ENCODE peak calls at places on chromosomes 11 and 22, in nine cellular contexts. P is C1 segment of cervical spinal cord; V is choroid plexus epithelial cell; G is AG04450; Q is stimulated activated CD4-positive, alpha-beta T cell treated with anti-CD3 and anti-CD28 coated beads, Interleukin-2, amount 100 ng/mL, for 24 hours; K is caudate nucleus; S is heart left ventricle; N is AG10803; J is activated T-cell treated with anti-CD3 and anti-CD28 coated beads for 24 hours. B is an unnamed sample.
A peak's percentile ranks its signal among the peaks of the same experiment; 100 is the strongest.

GRCh38 chr11:115613986-115614625 is 109.9 kb upstream of the CADM1 start:
- DNase-seq in S (no peak), K (no peak), Q (no peak), J (no peak), N (peak; percentile 41), P (no peak), V (peak; percentile 6), G (peak; percentile 59), B (no peak)

GRCh38 chr11:112878228-112878627 is 83.0 kb upstream of the NCAM1 start:
- DNase-seq in G (no peak), S (no peak), K (no peak), N (no peak), Q (no peak), J (no peak), P (no peak), V (no peak), B (no peak)

GRCh38 chr11:126718319-126718718 is 282.3 kb downstream of the KIRREL3 start:
- DNase-seq in N (peak; percentile 39), S (no peak), Q (no peak), V (no peak), G (no peak), P (no peak), K (no peak), J (no peak), B (no peak)

GRCh38 chr22:45227645-45228400 is 12.9 kb downstream of the KIAA0930 start:
- DNase-seq in N (no peak), J (no peak), K (peak; percentile 51), S (peak; percentile 53), P (no peak), V (no peak), Q (no peak), G (no peak), B (no peak)

GRCh38 chr22:36767035-36767775 is 8.7 kb downstream of the IFT27 start:
- DNase-seq in K (no peak), G (no peak), Q (no peak), P (no peak), V (no peak), S (no peak), N (no peak), J (no peak), B (no peak)

GRCh38 chr22:43812890-43813289 is 785 bp upstream of the EFCAB6 start:
- DNase-seq in S (no peak), J (no peak), K (no peak), N (no peak), V (no peak), P (no peak), Q (no peak), G (no peak), B (no peak)

GRCh38 chr11:12765428-12765827 is 91.2 kb downstream of the TEAD1 start:
- DNase-seq in G (peak; percentile 29), K (no peak), P (no peak), V (peak; percentile 67), S (peak; percentile 51), Q (no peak), N (peak; percentile 60), J (no peak), B (no peak)

GRCh38 chr11:63769719-63770443 is 1.3 kb upstream of the ZFTA start:
- DNase-seq in S (no peak), J (no peak), G (no peak), Q (no peak), V (peak; percentile 22), P (no peak), N (no peak), K (no peak), B (no peak)

GRCh38 chr22:46058591-46059519 is 81.9 kb upstream of the WNT7B start:
- DNase-seq in P (no peak), V (no peak), S (no peak), K (no peak), G (no peak), N (no peak), Q (no peak), J (no peak), B (no peak)

GRCh38 chr11:100753562-100753961 is 66.5 kb downstream of the ARHGAP42 start:
- DNase-seq in P (no peak), N (no peak), G (no peak), Q (no peak), K (no peak), S (no peak), J (no peak), V (no peak), B (no peak)

GRCh38 chr11:2718817-2719438 is 19.1 kb upstream of the KCNQ1OT1 start:
- DNase-seq in S (no peak), K (no peak), P (no peak), V (no peak), N (no peak), G (no peak), J (no peak), Q (no peak), B (no peak)

GRCh38 chr11:8533332-8533731 is 60.7 kb downstream of the STK33 start:
- DNase-seq in S (no peak), G (no peak), P (no peak), N (no peak), J (no peak), K (no peak), Q (no peak), V (no peak), B (no peak)

GRCh38 chr22:20741634-20742581 is 32.0 kb upstream of the SERPIND1 start:
- DNase-seq in P (no peak), V (peak; percentile 48), G (no peak), S (no peak), Q (peak; percentile 44), K (no peak), J (no peak), N (peak; percentile 22), B (no peak)

GRCh38 chr11:12026331-12027211 is 18.1 kb upstream of the DKK3 start:
- DNase-seq in K (no peak), Q (no peak), S (no peak), N (no peak), V (no peak), G (no peak), P (no peak), J (no peak), B (no peak)

GRCh38 chr11:64619811-64620285 is 28.8 kb downstream of the SLC22A12 start:
- DNase-seq in S (peak; percentile 55), G (peak; percentile 7), J (no peak), P (no peak), K (no peak), Q (no peak), N (peak; percentile 8), V (peak; percentile 82), B (no peak)

GRCh38 chr11:63289658-63290057 is 46.3 kb upstream of the SLC22A25 start:
- DNase-seq in P (no peak), Q (no peak), N (no peak), J (no peak), V (no peak), S (no peak), K (no peak), G (no peak), B (no peak)

GRCh38 chr11:124961972-124962609 is 8.1 kb downstream of the CCDC15 start:
- DNase-seq in K (no peak), N (peak; percentile 81), V (peak; percentile 93), P (no peak), Q (no peak), G (peak; percentile 74), S (no peak), J (peak; percentile 21), B (peak; percentile 33)

GRCh38 chr11:26193714-26194373 is 138.1 kb upstream of the ANO3 start:
- DNase-seq in J (no peak), K (no peak), Q (no peak), P (no peak), G (no peak), S (no peak), N (peak; percentile 34), V (no peak), B (no peak)

GRCh38 chr22:19982991-19983578 is 33.5 kb downstream of the ARVCF start:
- DNase-seq in G (no peak), P (no peak), J (no peak), V (no peak), N (no peak), K (no peak), S (no peak), Q (no peak), B (no peak)

GRCh38 chr22:22884010-22884887 is 3.4 kb upstream of the IGLL5 start:
- DNase-seq in P (no peak), K (no peak), V (peak; percentile 82), N (peak; percentile 39), G (no peak), Q (peak; percentile 63), S (peak; percentile 55), J (peak; percentile 52), B (no peak)

GRCh38 chr22:50085211-50085999 is at the start of gene MLC1:
- DNase-seq in P (no peak), N (no peak), Q (peak; percentile 10), S (no peak), V (no peak), J (peak; percentile 3), K (no peak), G (no peak), B (no peak)

GRCh38 chr22:47192106-47192650 is 429.7 kb downstream of the TBC1D22A start:
- DNase-seq in P (no peak), N (no peak), K (no peak), V (no peak), J (no peak), Q (no peak), S (no peak), G (no peak), B (no peak)

GRCh38 chr11:3877252-3878035 is 22.0 kb downstream of the STIM1 start:
- DNase-seq in Q (no peak), N (no peak), V (no peak), K (no peak), G (no peak), S (no peak), P (no peak), J (no peak), B (no peak)

GRCh38 chr11:70477607-70478006 is 79.3 kb downstream of the CTTN start:
- DNase-seq in N (no peak), K (no peak), Q (no peak), V (no peak), P (no peak), J (no peak), S (no peak), G (no peak), B (no peak)

GRCh38 chr22:27512283-27512761 is 289.2 kb downstream of the MN1 start:
- DNase-seq in V (peak; percentile 95), G (peak; percentile 83), Q (no peak), N (peak; percentile 93), P (no peak), S (peak; percentile 85), J (no peak), K (no peak), B (peak; percentile 73)

B was measured in AG04449.